ENCODE peak calls at places on chromosomes 2 and 18, in eight cellular contexts. One of them, this sample, is unnamed.
A peak's percentile ranks its signal among the peaks of the same experiment; 100 is the strongest.

GRCh38 chr2:3601561-3602271 is 6.8 kb downstream of the COLEC11 start:
- DNase-seq in foreskin melanocyte: no peak
- DNase-seq in Daoy: no peak
- DNase-seq in mammary epithelial cell: no peak
- DNase-seq in NCI-H748 treated with DMSO at 0.1 percent for 48 hours: no peak
- DNase-seq in RWPE1: no peak
- DNase-seq in NCI-H1436: no peak
- DNase-seq in stimulated activated CD8-positive, alpha-beta memory T cell treated with anti-CD3 and anti-CD28 coated beads, Interleukin-12 subunit alpha, Interleukin-12 subunit beta, amount 100 ng/mL, for 4 hours: no peak
- DNase-seq in this sample: no peak

GRCh38 chr18:8778386-8778785 is 73.0 kb downstream of the MTCL1 start:
- DNase-seq in foreskin melanocyte: no peak
- DNase-seq in stimulated activated CD8-positive, alpha-beta memory T cell treated with anti-CD3 and anti-CD28 coated beads, Interleukin-12 subunit alpha, Interleukin-12 subunit beta, amount 100 ng/mL, for 4 hours: no peak
- DNase-seq in NCI-H748 treated with DMSO at 0.1 percent for 48 hours: no peak
- DNase-seq in mammary epithelial cell: no peak
- DNase-seq in Daoy: no peak
- DNase-seq in RWPE1: no peak
- DNase-seq in NCI-H1436: no peak
- DNase-seq in this sample: no peak

GRCh38 chr2:215405722-215406581 is 29.9 kb downstream of the FN1 start:
- DNase-seq in NCI-H748 treated with DMSO at 0.1 percent for 48 hours: no peak
- DNase-seq in stimulated activated CD8-positive, alpha-beta memory T cell treated with anti-CD3 and anti-CD28 coated beads, Interleukin-12 subunit alpha, Interleukin-12 subunit beta, amount 100 ng/mL, for 4 hours: no peak
- DNase-seq in foreskin melanocyte: no peak
- DNase-seq in mammary epithelial cell: no peak
- DNase-seq in NCI-H1436: no peak
- DNase-seq in Daoy: no peak
- DNase-seq in RWPE1: no peak
- DNase-seq in this sample: no peak

GRCh38 chr2:27494944-27495554 is at the start of gene FNDC4:
- DNase-seq in NCI-H748 treated with DMSO at 0.1 percent for 48 hours: no peak
- DNase-seq in stimulated activated CD8-positive, alpha-beta memory T cell treated with anti-CD3 and anti-CD28 coated beads, Interleukin-12 subunit alpha, Interleukin-12 subunit beta, amount 100 ng/mL, for 4 hours: no peak
- DNase-seq in mammary epithelial cell: no peak
- DNase-seq in Daoy: peak; percentile 51
- DNase-seq in RWPE1: peak; percentile 20
- DNase-seq in foreskin melanocyte: no peak
- DNase-seq in NCI-H1436: no peak
- DNase-seq in this sample: no peak

GRCh38 chr2:20027260-20027677 is 14.8 kb upstream of the MATN3 start:
- DNase-seq in mammary epithelial cell: no peak
- DNase-seq in NCI-H1436: no peak
- DNase-seq in foreskin melanocyte: no peak
- DNase-seq in RWPE1: no peak
- DNase-seq in NCI-H748 treated with DMSO at 0.1 percent for 48 hours: no peak
- DNase-seq in Daoy: no peak
- DNase-seq in stimulated activated CD8-positive, alpha-beta memory T cell treated with anti-CD3 and anti-CD28 coated beads, Interleukin-12 subunit alpha, Interleukin-12 subunit beta, amount 100 ng/mL, for 4 hours: no peak
- DNase-seq in this sample: no peak

GRCh38 chr2:201404699-201405275 is 46.5 kb downstream of the TRAK2 start:
- DNase-seq in Daoy: no peak
- DNase-seq in stimulated activated CD8-positive, alpha-beta memory T cell treated with anti-CD3 and anti-CD28 coated beads, Interleukin-12 subunit alpha, Interleukin-12 subunit beta, amount 100 ng/mL, for 4 hours: no peak
- DNase-seq in RWPE1: no peak
- DNase-seq in foreskin melanocyte: no peak
- DNase-seq in NCI-H1436: no peak
- DNase-seq in NCI-H748 treated with DMSO at 0.1 percent for 48 hours: no peak
- DNase-seq in mammary epithelial cell: no peak
- DNase-seq in this sample: no peak

GRCh38 chr2:178530128-178530527 is 49.9 kb downstream of the PLEKHA3 start:
- DNase-seq in NCI-H1436: no peak
- DNase-seq in Daoy: no peak
- DNase-seq in RWPE1: no peak
- DNase-seq in foreskin melanocyte: no peak
- DNase-seq in stimulated activated CD8-positive, alpha-beta memory T cell treated with anti-CD3 and anti-CD28 coated beads, Interleukin-12 subunit alpha, Interleukin-12 subunit beta, amount 100 ng/mL, for 4 hours: no peak
- DNase-seq in NCI-H748 treated with DMSO at 0.1 percent for 48 hours: no peak
- DNase-seq in mammary epithelial cell: no peak
- DNase-seq in this sample: no peak

GRCh38 chr2:76985387-76986136 is 536.6 kb downstream of the LRRTM4 start:
- DNase-seq in foreskin melanocyte: no peak
- DNase-seq in NCI-H748 treated with DMSO at 0.1 percent for 48 hours: no peak
- DNase-seq in NCI-H1436: no peak
- DNase-seq in mammary epithelial cell: no peak
- DNase-seq in RWPE1: no peak
- DNase-seq in Daoy: no peak
- DNase-seq in stimulated activated CD8-positive, alpha-beta memory T cell treated with anti-CD3 and anti-CD28 coated beads, Interleukin-12 subunit alpha, Interleukin-12 subunit beta, amount 100 ng/mL, for 4 hours: no peak
- DNase-seq in this sample: peak; percentile 45

GRCh38 chr2:65658871-65659270 is 226.5 kb upstream of the SPRED2 start:
- DNase-seq in RWPE1: peak; percentile 18
- DNase-seq in NCI-H1436: no peak
- DNase-seq in foreskin melanocyte: no peak
- DNase-seq in Daoy: peak; percentile 30
- DNase-seq in stimulated activated CD8-positive, alpha-beta memory T cell treated with anti-CD3 and anti-CD28 coated beads, Interleukin-12 subunit alpha, Interleukin-12 subunit beta, amount 100 ng/mL, for 4 hours: no peak
- DNase-seq in mammary epithelial cell: peak; percentile 15
- DNase-seq in NCI-H748 treated with DMSO at 0.1 percent for 48 hours: no peak
- DNase-seq in this sample: peak; percentile 64

GRCh38 chr2:148039783-148040182 is 18.9 kb downstream of the MBD5 start:
- DNase-seq in Daoy: no peak
- DNase-seq in NCI-H1436: no peak
- DNase-seq in NCI-H748 treated with DMSO at 0.1 percent for 48 hours: no peak
- DNase-seq in stimulated activated CD8-positive, alpha-beta memory T cell treated with anti-CD3 and anti-CD28 coated beads, Interleukin-12 subunit alpha, Interleukin-12 subunit beta, amount 100 ng/mL, for 4 hours: no peak
- DNase-seq in foreskin melanocyte: no peak
- DNase-seq in RWPE1: no peak
- DNase-seq in mammary epithelial cell: no peak
- DNase-seq in this sample: no peak

GRCh38 chr2:98463551-98463971 is 18.9 kb downstream of the INPP4A start:
- DNase-seq in NCI-H1436: no peak
- DNase-seq in NCI-H748 treated with DMSO at 0.1 percent for 48 hours: no peak
- DNase-seq in RWPE1: no peak
- DNase-seq in stimulated activated CD8-positive, alpha-beta memory T cell treated with anti-CD3 and anti-CD28 coated beads, Interleukin-12 subunit alpha, Interleukin-12 subunit beta, amount 100 ng/mL, for 4 hours: no peak
- DNase-seq in mammary epithelial cell: no peak
- DNase-seq in Daoy: no peak
- DNase-seq in foreskin melanocyte: no peak
- DNase-seq in this sample: no peak